ENCODE peak calls at places on chromosomes 1 and 21, in four cellular contexts. V is astrocyte, Z is brain microvascular endothelial cell, C is heart left ventricle. P is an unnamed sample.

GRCh38 chr1:151823175-151823574 is 8.4 kb downstream of the RORC start:
- DNase-seq in V (no peak), Z (no peak), C (no peak), P (no peak)

GRCh38 chr1:89598450-89599331 is 34.2 kb upstream of the LRRC8C start:
- DNase-seq in V (no peak), Z (peak; percentile 47), C (no peak), P (no peak)

GRCh38 chr1:116693759-116694482 is 26.4 kb upstream of the IGSF3 start:
- DNase-seq in V (peak; percentile 62), Z (peak; percentile 17), C (no peak), P (no peak)

GRCh38 chr1:4696161-4696745 is 41.8 kb downstream of the AJAP1 start:
- DNase-seq in V (no peak), Z (no peak), C (peak; percentile 51), P (no peak)

GRCh38 chr1:200237066-200237465 is 172.8 kb downstream of the ZNF281 start:
- DNase-seq in V (no peak), Z (no peak), C (no peak), P (no peak)

GRCh38 chr1:243926803-243927245 is 76.8 kb upstream of the AKT3 start:
- DNase-seq in V (peak; percentile 98), Z (peak; percentile 97), C (no peak), P (peak; percentile 76)

GRCh38 chr1:188017921-188018320 is 1189.2 kb downstream of the PLA2G4A start:
- DNase-seq in V (no peak), Z (no peak), C (no peak), P (no peak)

GRCh38 chr1:209802117-209802779 is 3.7 kb downstream of the IRF6 start:
- DNase-seq in V (no peak), Z (no peak), C (no peak), P (no peak)

GRCh38 chr1:42730988-42731387 is 9.0 kb downstream of the CLDN19 start:
- DNase-seq in V (no peak), Z (no peak), C (no peak), P (no peak)

GRCh38 chr1:102897537-102897936 is 210.8 kb downstream of the COL11A1 start:
- DNase-seq in V (peak; percentile 84), Z (peak; percentile 34), C (no peak), P (no peak)

GRCh38 chr1:3337798-3338724 is 116.4 kb upstream of the ARHGEF16 start:
- DNase-seq in V (no peak), Z (no peak), C (no peak), P (no peak)

GRCh38 chr1:62178372-62178771 is 16.3 kb upstream of the L1TD1 start:
- DNase-seq in V (no peak), Z (no peak), C (no peak), P (no peak)

GRCh38 chr21:26153758-26154157 is 16.8 kb downstream of the APP start:
- DNase-seq in V (peak; percentile 45), Z (no peak), C (no peak), P (no peak)

GRCh38 chr21:45334134-45334533 is 46.4 kb upstream of the POFUT2 start:
- DNase-seq in V (no peak), Z (no peak), C (peak; percentile 26), P (no peak)

GRCh38 chr21:31132574-31133242 is 94.4 kb upstream of the KRTAP19-8 start:
- DNase-seq in V (peak; percentile 18), Z (peak; percentile 7), C (no peak), P (no peak)

GRCh38 chr1:228063251-228064191 is 19.0 kb upstream of the ARF1 start:
- DNase-seq in V (no peak), Z (no peak), C (peak; percentile 50), P (no peak)

GRCh38 chr1:246181244-246181643 is 325.8 kb downstream of the SMYD3 start:
- DNase-seq in V (no peak), Z (no peak), C (no peak), P (no peak)

GRCh38 chr1:231601775-231602674 is 24.6 kb upstream of the DISC1 start:
- DNase-seq in V (no peak), Z (no peak), C (no peak), P (no peak)

GRCh38 chr21:45381865-45382697 is 22.9 kb upstream of the COL18A1 start:
- DNase-seq in V (no peak), Z (no peak), C (peak; percentile 50), P (no peak)

GRCh38 chr1:85372683-85373446 is 92.1 kb downstream of the DDAH1 start:
- DNase-seq in V (peak; percentile 36), Z (peak; percentile 43), C (no peak), P (peak; percentile 20)

DNA sequence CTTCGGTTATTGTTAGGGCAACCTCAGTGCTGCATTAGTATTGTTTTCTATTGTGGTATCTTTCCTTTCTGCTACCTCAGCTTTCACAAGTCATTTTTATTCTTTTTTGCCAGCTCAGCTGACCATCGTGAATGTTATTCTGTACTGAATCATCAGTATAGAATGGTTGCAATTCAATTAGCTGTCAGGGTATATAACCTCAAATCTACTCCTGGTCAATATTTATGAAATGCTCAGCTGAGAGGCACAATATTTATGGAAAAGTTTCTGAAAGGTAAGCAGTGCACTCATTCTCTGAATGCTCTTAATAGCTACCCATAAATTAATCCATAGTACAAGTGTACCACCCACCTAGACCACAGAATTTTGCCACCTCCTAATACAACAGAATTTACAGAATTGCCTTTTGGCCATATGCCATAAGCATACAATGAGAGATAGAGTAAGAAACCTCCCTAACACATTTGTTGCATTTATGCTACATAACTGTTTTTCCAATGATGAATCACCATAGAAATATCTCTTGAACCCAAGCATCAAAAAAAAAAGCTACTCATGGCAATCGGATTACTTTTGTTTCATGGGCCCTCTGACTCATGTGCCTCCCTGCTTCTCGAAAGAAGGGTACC is 732.6 kb upstream of the CHRM3 start:
- DNase-seq in V (peak; percentile 92), Z (peak; percentile 79), C (no peak), P (no peak)
- H3K4me3 ChIP-seq in V (no peak overlapping the region), Z (no peak overlapping the region), C (no peak overlapping the region), P (no peak overlapping the region)

DNA sequence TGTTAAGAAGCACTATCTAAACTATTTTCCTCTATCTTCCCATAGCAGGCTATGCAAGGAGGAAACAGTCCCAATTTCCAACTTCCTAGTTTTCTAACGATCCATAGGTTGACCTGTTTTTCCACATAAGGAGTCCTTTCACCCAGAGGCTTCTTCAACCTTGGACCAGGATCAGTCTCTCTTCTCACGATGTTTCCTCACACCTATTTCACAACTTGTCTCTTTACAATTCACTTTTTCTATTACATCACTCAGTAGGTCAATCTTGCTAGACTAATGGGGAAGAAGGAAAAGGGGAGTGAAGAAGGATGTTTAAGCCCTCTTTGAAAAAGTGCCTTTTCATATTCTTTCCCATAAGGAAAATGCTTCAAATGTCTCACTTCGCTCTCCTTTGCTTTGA is 15.9 kb downstream of the PALMD start:
- DNase-seq in V (no peak), Z (no peak), C (no peak), P (no peak)
- H3K27ac ChIP-seq in V (no peak overlapping the region), Z (no peak overlapping the region), C (peak overlapping the region; percentile 73), P (no peak overlapping the region)

GRCh38 chr1:226734611-226735153 is 4.4 kb downstream of the ITPKB start:
- DNase-seq in V (no peak), Z (no peak), C (no peak), P (no peak)
- H3K4me3 ChIP-seq in V (no peak overlapping the region), Z (no peak overlapping the region), C (peak overlapping the region; percentile 16), P (no peak overlapping the region)

GRCh38 chr1:67645495-67646144 is 39.4 kb upstream of the GADD45A start:
- DNase-seq in V (no peak), Z (peak; percentile 40), C (no peak), P (no peak)
- H3K27ac ChIP-seq in V (no peak overlapping the region), Z (no peak overlapping the region), C (peak overlapping the region; percentile 53), P (no peak overlapping the region)

DNA sequence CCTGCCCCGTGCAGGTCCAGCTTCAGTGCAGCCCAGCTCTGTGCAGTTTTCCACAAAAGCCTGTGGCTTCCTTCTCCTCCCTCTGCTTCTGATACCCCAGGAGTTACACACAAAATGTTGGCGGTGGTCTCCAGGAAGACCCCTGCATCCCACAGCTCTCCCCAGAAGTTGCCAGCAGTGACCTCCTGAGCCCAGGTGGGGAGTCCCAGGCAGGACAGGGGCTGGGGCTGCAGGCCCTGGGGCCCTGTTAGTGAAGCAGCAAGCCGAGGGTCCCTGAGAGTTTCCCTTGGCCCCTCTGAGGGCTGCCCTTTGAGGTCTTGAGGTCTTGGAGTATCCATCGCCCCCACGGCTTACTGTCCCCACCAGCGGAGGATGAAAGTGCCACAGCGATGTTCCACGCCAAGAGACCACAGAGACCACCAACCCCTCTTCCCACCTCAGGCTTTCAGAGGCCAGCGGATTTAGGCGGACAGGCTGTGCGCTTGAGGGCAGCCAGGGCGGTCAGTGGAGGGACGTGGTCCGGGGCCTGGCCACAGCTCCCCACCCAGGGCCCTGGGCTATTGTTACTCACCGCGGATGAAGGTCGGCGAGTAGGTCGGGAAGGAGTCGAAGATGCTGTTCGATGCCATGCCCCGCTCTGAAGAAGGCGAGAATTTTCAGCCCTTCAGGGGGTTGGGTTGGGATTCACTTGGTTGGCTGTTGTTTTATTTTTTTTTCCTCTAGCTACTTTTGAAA is 34.0 kb upstream of the RUNX3 start:
- DNase-seq in V (no peak), Z (no peak), C (no peak), P (no peak)
- H3K4me3 ChIP-seq in V (no peak overlapping the region), Z (peak overlapping the region; percentile 17), C (no peak overlapping the region), P (no peak overlapping the region)

DNA sequence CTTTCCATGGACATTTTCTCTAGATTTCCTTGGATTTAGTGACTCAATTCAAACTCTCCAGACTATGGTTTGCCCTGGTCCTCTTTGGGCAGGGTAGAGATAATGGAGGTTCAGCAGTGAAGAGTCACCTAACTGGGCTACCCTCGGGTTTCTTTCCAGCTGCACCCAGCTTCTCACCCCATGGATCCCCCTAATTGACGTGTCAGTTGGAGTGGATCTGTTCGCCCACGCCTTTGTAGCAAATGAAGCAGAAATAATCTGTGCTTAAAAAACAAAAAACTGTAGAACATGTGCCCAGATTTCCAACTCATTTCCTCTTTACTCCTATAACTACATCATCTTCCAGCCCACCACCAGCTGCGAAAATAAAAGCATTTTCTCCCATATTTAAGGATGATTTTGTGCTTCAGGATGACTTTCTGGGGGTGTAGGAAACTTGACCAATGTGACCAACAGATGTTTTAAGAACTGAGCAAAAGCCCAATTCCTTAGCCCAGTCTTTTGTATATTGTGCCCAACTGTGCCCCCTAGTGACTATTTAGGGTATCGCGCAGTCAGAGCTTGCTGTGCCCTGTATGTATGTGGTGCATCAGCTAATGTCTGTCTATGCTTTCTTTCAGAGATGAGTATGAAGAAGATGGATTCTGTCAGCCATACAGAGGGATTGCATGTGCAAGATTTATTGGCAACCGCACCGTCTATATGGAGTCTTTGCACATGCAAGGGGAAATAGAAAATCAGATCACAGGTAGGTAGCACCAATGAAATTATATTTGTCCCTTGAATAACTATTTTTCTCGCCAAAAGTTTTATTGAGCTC is 66.5 kb upstream of the UBE2U start:
- DNase-seq in V (peak; percentile 95), Z (peak; percentile 95), C (no peak), P (peak; percentile 65)
- H3K27ac ChIP-seq in V (peak overlapping the region; percentile 60), Z (peak overlapping the region; percentile 72), C (no peak overlapping the region), P (no peak overlapping the region)

GRCh38 chr1:207031016-207031415 is 1.5 kb downstream of the C1orf116 start:
- DNase-seq in V (no peak), Z (no peak), C (no peak), P (no peak)
- H3K4me3 ChIP-seq in V (no peak overlapping the region), Z (no peak overlapping the region), C (no peak overlapping the region), P (no peak overlapping the region)